ENCODE peak calls at places on chromosome 14, in eight cellular contexts. D, O, T, A, N, X, V and Q are unnamed samples.

GRCh38 chr14:73662439-73663056 is 17.8 kb downstream of the DNAL1 start:
- DNase-seq in D (no peak), O (peak), T (no peak), A (peak), N (no peak), X (no peak), V (no peak), Q (peak)

GRCh38 chr14:106694638-106695393 is 1168.4 kb downstream of the TMEM121 start:
- DNase-seq in D (peak), O (no peak), T (no peak), A (no peak), N (peak), X (no peak), V (no peak), Q (no peak)

GRCh38 chr14:72864712-72865365 is 29.1 kb downstream of the DPF3 start:
- DNase-seq in D (no peak), O (no peak), T (no peak), A (no peak), N (no peak), X (no peak), V (no peak), Q (no peak)

GRCh38 chr14:38839743-38840375 is 263.2 kb downstream of the SEC23A start:
- DNase-seq in D (no peak), O (peak), T (no peak), A (no peak), N (no peak), X (no peak), V (no peak), Q (no peak)

GRCh38 chr14:99529899-99530298 is 48.7 kb downstream of the CCNK start:
- DNase-seq in D (no peak), O (peak), T (no peak), A (no peak), N (no peak), X (no peak), V (no peak), Q (no peak)

GRCh38 chr14:96088911-96089310 is 49.7 kb downstream of the C14orf132 start:
- DNase-seq in D (no peak), O (no peak), T (no peak), A (no peak), N (no peak), X (no peak), V (peak), Q (no peak)

GRCh38 chr14:102593841-102594170 is 1.4 kb downstream of the RCOR1 start:
- DNase-seq in D (peak), O (peak), T (no peak), A (no peak), N (no peak), X (no peak), V (no peak), Q (no peak)

GRCh38 chr14:61737913-61738312 is 24.3 kb upstream of the SNAPC1 start:
- DNase-seq in D (no peak), O (no peak), T (no peak), A (no peak), N (no peak), X (no peak), V (no peak), Q (no peak)

GRCh38 chr14:65958664-65959562 is 527.3 kb upstream of the CCDC196 start:
- DNase-seq in D (no peak), O (peak), T (no peak), A (peak), N (no peak), X (no peak), V (no peak), Q (peak)

GRCh38 chr14:71169861-71170260 is 262.6 kb downstream of the PCNX1 start:
- DNase-seq in D (no peak), O (no peak), T (no peak), A (no peak), N (no peak), X (no peak), V (no peak), Q (no peak)

GRCh38 chr14:92449404-92449975 is 64.1 kb upstream of the RIN3 start:
- DNase-seq in D (no peak), O (no peak), T (no peak), A (no peak), N (no peak), X (no peak), V (no peak), Q (no peak)

GRCh38 chr14:70073924-70074566 is 114.7 kb downstream of the SLC8A3 start:
- DNase-seq in D (peak), O (peak), T (peak), A (peak), N (peak), X (peak), V (peak), Q (peak)

GRCh38 chr14:21987937-21988336 is 314.3 kb upstream of the OR4E1 start:
- DNase-seq in D (no peak), O (peak), T (no peak), A (peak), N (no peak), X (no peak), V (no peak), Q (peak)

GRCh38 chr14:31858868-31859267 is 218.2 kb upstream of the ARHGAP5 start:
- DNase-seq in D (no peak), O (no peak), T (no peak), A (no peak), N (no peak), X (no peak), V (no peak), Q (no peak)

GRCh38 chr14:92040431-92041040 is 677 bp upstream of the TRIP11 start:
- DNase-seq in D (no peak), O (peak), T (peak), A (peak), N (no peak), X (peak), V (no peak), Q (no peak)

GRCh38 chr14:91273885-91274273 is 29.4 kb upstream of the GPR68 start:
- DNase-seq in D (no peak), O (no peak), T (no peak), A (no peak), N (no peak), X (no peak), V (no peak), Q (no peak)

GRCh38 chr14:91298576-91298975 is 54.1 kb upstream of the GPR68 start:
- DNase-seq in D (no peak), O (peak), T (no peak), A (no peak), N (no peak), X (no peak), V (no peak), Q (no peak)

GRCh38 chr14:101874001-101874400 is 90.4 kb upstream of the DYNC1H1 start:
- DNase-seq in D (no peak), O (peak), T (no peak), A (no peak), N (no peak), X (no peak), V (no peak), Q (no peak)

GRCh38 chr14:33934043-33934750 is 16.7 kb downstream of the EGLN3 start:
- DNase-seq in D (no peak), O (peak), T (no peak), A (no peak), N (no peak), X (no peak), V (no peak), Q (no peak)

GRCh38 chr14:70909788-70910614 is 2.7 kb downstream of the PCNX1 start:
- DNase-seq in D (no peak), O (peak), T (no peak), A (no peak), N (no peak), X (no peak), V (no peak), Q (peak)

GRCh38 chr14:68549057-68549421 is 243.8 kb downstream of the ZFP36L1 start:
- DNase-seq in D (no peak), O (no peak), T (no peak), A (peak), N (peak), X (no peak), V (no peak), Q (peak)

GRCh38 chr14:63893701-63894458 is 41.1 kb downstream of the SYNE2 start:
- DNase-seq in D (peak), O (peak), T (peak), A (no peak), N (peak), X (peak), V (peak), Q (peak)

GRCh38 chr14:34052658-34053014 is 101.8 kb upstream of the EGLN3 start:
- DNase-seq in D (no peak), O (no peak), T (no peak), A (peak), N (no peak), X (peak), V (no peak), Q (no peak)

GRCh38 chr14:53187921-53188463 is 34.9 kb upstream of the DDHD1 start:
- DNase-seq in D (no peak), O (no peak), T (no peak), A (no peak), N (no peak), X (no peak), V (no peak), Q (no peak)

GRCh38 chr14:26180221-26180620 is 417.6 kb downstream of the NOVA1 start:
- DNase-seq in D (no peak), O (no peak), T (no peak), A (no peak), N (no peak), X (no peak), V (no peak), Q (no peak)

GRCh38 chr14:92505826-92506225 is 7.8 kb upstream of the RIN3 start:
- DNase-seq in D (no peak), O (no peak), T (no peak), A (no peak), N (no peak), X (no peak), V (no peak), Q (no peak)

GRCh38 chr14:90976076-90976475 is 84.4 kb downstream of the RPS6KA5 start:
- DNase-seq in D (no peak), O (no peak), T (no peak), A (no peak), N (no peak), X (no peak), V (no peak), Q (no peak)

GRCh38 chr14:90518941-90519256 is 122.1 kb downstream of the CALM1 start:
- DNase-seq in D (no peak), O (peak), T (peak), A (peak), N (peak), X (peak), V (no peak), Q (no peak)

GRCh38 chr14:87076146-87076545 is 916.8 kb downstream of the GALC start:
- DNase-seq in D (no peak), O (no peak), T (no peak), A (no peak), N (no peak), X (no peak), V (no peak), Q (no peak)

GRCh38 chr14:89826581-89826980 is 127.9 kb downstream of the EFCAB11 start:
- DNase-seq in D (no peak), O (no peak), T (no peak), A (no peak), N (no peak), X (no peak), V (no peak), Q (no peak)

DNA sequence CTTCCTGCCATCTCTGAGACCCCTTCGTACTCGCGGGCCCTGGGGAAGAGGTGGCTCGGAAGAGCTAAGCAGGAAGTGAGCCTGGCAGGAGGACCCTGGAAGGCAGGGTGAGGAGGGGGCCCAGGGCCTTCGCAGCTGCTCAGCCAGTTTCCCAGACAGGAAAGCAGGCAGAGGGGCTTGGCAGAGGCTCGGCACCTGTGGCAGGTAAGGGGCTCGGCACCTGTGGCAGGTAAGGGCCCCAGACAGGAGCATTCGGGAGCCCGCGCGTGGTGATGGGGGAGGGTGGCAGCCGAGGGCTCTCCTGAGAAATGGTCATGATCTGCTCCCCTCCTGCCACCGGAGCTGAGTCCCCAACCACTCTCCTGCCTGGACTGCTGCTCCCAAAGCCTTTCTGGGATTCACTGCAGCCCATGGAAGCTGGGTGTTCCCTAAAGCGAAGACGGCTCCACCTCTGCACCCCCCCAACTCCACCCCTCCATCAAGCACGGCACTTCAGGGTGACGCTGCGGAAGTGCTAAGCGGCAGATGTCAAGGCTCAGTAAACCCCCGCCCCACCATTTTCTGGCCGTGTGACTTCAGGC is 63.2 kb downstream of the PRIMA1 start:
- DNase-seq in D (no peak), O (no peak), T (no peak), A (no peak), N (no peak), X (no peak), V (no peak), Q (no peak)
- H3K27ac ChIP-seq in D (no peak), O (no peak), T (no peak), A (no peak), N (no peak), X (no peak), V (no peak), Q (no peak)

DNA sequence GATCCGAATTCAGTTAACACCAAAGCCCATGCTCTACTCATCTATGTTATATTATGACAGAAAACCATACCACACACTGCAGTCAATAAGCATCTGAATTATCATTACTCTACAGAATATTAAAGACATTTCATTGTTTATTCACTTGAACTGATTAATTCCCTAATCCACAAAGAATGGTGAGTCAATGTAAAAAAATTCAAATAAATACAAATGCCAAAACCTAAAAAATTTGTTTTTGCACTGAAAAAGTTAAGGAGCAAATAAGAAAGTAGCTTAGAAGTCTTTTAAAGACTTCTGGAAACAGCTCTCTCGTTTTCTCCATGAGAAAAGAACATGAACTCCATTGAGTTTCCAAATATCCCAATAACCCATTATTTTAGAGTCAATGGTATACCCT is 13.6 kb downstream of the NID2 start:
- DNase-seq in D (no peak), O (no peak), T (no peak), A (no peak), N (no peak), X (no peak), V (no peak), Q (no peak)
- TF ChIP-seq POLR2A in D (no peak), O (no peak), T (no peak), A (no peak), N (no peak), X (no peak), V (no peak), Q (no peak)

GRCh38 chr14:51552275-51552674 is 99.4 kb upstream of the FRMD6 start:
- DNase-seq in D (no peak), O (no peak), T (no peak), A (no peak), N (no peak), X (no peak), V (no peak), Q (no peak)
- H3K27ac ChIP-seq in D (no peak), O (no peak), T (no peak), A (no peak), N (no peak), X (no peak), V (no peak), Q (no peak)

GRCh38 chr14:60634153-60634552 is 15.1 kb downstream of the SIX1 start:
- DNase-seq in D (no peak), O (no peak), T (no peak), A (no peak), N (no peak), X (no peak), V (no peak), Q (no peak)
- TF ChIP-seq POLR2A in D (no peak), O (no peak), T (no peak), A (no peak), N (no peak), X (no peak), V (no peak), Q (no peak)

DNA sequence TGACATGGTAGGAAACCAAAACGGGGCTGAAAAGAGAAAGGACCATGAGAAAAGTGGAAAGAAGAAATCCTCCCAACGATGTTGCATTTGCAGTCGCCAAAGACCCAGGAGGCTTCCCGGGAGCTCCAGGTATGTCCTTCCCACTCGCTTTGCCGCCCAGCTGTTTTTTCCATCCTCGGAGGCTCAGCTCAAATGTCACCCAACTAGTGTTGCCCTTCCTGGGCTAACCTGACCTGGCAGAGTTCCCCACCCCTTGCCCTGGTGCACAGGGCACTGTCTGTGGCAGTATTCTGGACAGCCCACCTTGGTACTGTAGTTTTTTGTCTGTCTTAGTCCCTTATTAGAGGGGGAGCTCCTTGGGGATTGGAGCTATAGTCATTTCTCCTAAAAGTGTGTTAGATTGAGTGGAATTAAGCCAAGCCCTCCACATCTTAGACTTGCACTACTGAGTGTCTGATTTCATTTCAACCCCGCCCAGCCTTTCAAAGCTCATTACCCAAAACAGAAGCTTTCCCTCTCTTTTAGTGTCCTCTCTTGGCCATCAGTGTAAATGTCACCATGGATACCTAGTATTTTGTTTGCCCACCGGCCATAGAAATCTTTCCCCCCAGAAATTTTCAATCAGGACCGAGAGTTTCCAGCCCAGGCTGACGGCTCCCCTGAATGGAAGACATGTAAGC is 74.3 kb downstream of the LRRC74A start:
- DNase-seq in D (no peak), O (no peak), T (no peak), A (no peak), N (no peak), X (no peak), V (no peak), Q (no peak)
- H3K27ac ChIP-seq in D (peak), O (no peak), T (no peak), A (no peak), N (no peak), X (peak), V (no peak), Q (no peak)

GRCh38 chr14:23284654-23285529 is 1.0 kb downstream of the HOMEZ start:
- DNase-seq in D (no peak), O (no peak), T (no peak), A (no peak), N (peak), X (no peak), V (no peak), Q (no peak)
- TF ChIP-seq POLR2A in D (no peak), O (no peak), T (no peak), A (no peak), N (no peak), X (no peak), V (no peak), Q (no peak)

GRCh38 chr14:75501080-75501479 is 21.2 kb upstream of the BATF start:
- DNase-seq in D (no peak), O (no peak), T (no peak), A (no peak), N (no peak), X (no peak), V (no peak), Q (no peak)
- H3K27ac ChIP-seq in D (no peak), O (no peak), T (no peak), A (no peak), N (no peak), X (no peak), V (no peak), Q (no peak)